ENCODE peak calls at places on chromosomes 5 and 9, in eight cellular contexts. V is psoas muscle, W is astrocyte of the hippocampus, Y is thyroid gland, K is stomach, S is mesendoderm, P is NCI-H345, O is KG1. H is an unnamed sample.

GRCh38 chr5:2542026-2542425 is 209.5 kb downstream of the IRX2 start:
- DNase-seq in Y (no peak), W (no peak), V (no peak), P (no peak), O (no peak), K (no peak), S (no peak), H (no peak)

GRCh38 chr5:14685757-14686156 is 21.2 kb downstream of the OTULIN start:
- DNase-seq in Y (peak), V (no peak), W (peak), S (peak), K (no peak), P (peak), O (peak), H (peak)

GRCh38 chr9:89422151-89422918 is 75.6 kb downstream of the SEMA4D start:
- DNase-seq in P (no peak), S (peak), Y (no peak), V (no peak), O (peak), W (peak), K (no peak), H (no peak)

GRCh38 chr9:89116064-89116817 is 62.4 kb downstream of the SHC3 start:
- DNase-seq in P (no peak), O (no peak), Y (no peak), S (no peak), V (no peak), K (no peak), W (peak), H (no peak)

GRCh38 chr9:15403155-15403554 is 19.5 kb upstream of the SNAPC3 start:
- DNase-seq in O (no peak), S (peak), W (no peak), V (no peak), Y (peak), P (no peak), K (no peak), H (peak)

GRCh38 chr9:106069241-106069640 is 374.9 kb downstream of the TMEM38B start:
- DNase-seq in Y (no peak), O (no peak), P (no peak), S (peak), K (no peak), W (no peak), V (no peak), H (no peak)

GRCh38 chr5:16464664-16465543 is 696 bp downstream of the ZNF622 start:
- DNase-seq in K (no peak), O (peak), V (no peak), Y (no peak), P (no peak), W (no peak), S (no peak), H (no peak)

GRCh38 chr5:79236364-79236969 is 536 bp downstream of the JMY start:
- DNase-seq in S (peak), Y (no peak), P (peak), O (no peak), W (peak), V (no peak), K (no peak), H (peak)

GRCh38 chr9:89295400-89295799 is 15.6 kb upstream of the CKS2 start:
- DNase-seq in W (no peak), V (no peak), K (no peak), S (peak), Y (no peak), P (no peak), O (no peak), H (no peak)

GRCh38 chr5:173794901-173795416 is 93.2 kb upstream of the CPEB4 start:
- DNase-seq in V (no peak), K (no peak), O (no peak), Y (no peak), S (no peak), W (no peak), P (no peak), H (no peak)

GRCh38 chr5:62579761-62580160 is 1.1 kb downstream of the LRRC70 start:
- DNase-seq in O (no peak), K (no peak), P (no peak), W (no peak), Y (no peak), V (no peak), S (no peak), H (no peak)

GRCh38 chr5:93300309-93300923 is 280.6 kb downstream of the NR2F1-AS1 start:
- DNase-seq in W (no peak), Y (no peak), O (no peak), P (no peak), V (no peak), K (no peak), S (no peak), H (no peak)

GRCh38 chr5:147567917-147568598 is 58.2 kb upstream of the DPYSL3 start:
- DNase-seq in Y (no peak), V (no peak), S (peak), O (no peak), K (no peak), P (no peak), W (peak), H (no peak)

GRCh38 chr5:17374973-17375844 is 122.8 kb upstream of the TAF11L2 start:
- DNase-seq in S (peak), K (peak), P (no peak), W (peak), V (no peak), Y (no peak), O (no peak), H (peak)

GRCh38 chr9:16526380-16526779 is 344.1 kb downstream of the BNC2 start:
- DNase-seq in O (no peak), W (no peak), V (no peak), S (no peak), P (no peak), Y (no peak), K (no peak), H (no peak)

GRCh38 chr9:129173296-129174101 is 4.6 kb downstream of the IER5L start:
- DNase-seq in S (no peak), Y (no peak), W (no peak), P (no peak), O (no peak), K (no peak), V (no peak), H (no peak)

H was measured in SK-N-DZ.